ENCODE peak calls at places on chromosomes 6 and 20, in nine cellular contexts. P, C, Q, W, I, J, A, S and R are unnamed samples.

GRCh38 chr20:21360686-21361085 is 36.6 kb downstream of the NKX2-4 start:
- DNase-seq in P (peak; percentile 5), C (no peak), Q (no peak), W (no peak), I (no peak), J (no peak), A (peak; percentile 37), S (no peak), R (no peak)

GRCh38 chr20:10074513-10074912 is 39.7 kb downstream of the ANKEF1 start:
- DNase-seq in P (peak; percentile 97), C (peak; percentile 83), Q (no peak), W (peak; percentile 50), I (peak; percentile 31), J (peak; percentile 40), A (peak; percentile 96), S (peak; percentile 67), R (peak; percentile 23)

GRCh38 chr20:51089840-51090239 is 66.9 kb upstream of the KCNG1 start:
- DNase-seq in P (no peak), C (no peak), Q (no peak), W (no peak), I (no peak), J (no peak), A (no peak), S (no peak), R (no peak)

GRCh38 chr6:109453594-109454482 is 1.7 kb downstream of the MICAL1 start:
- DNase-seq in P (peak; percentile 58), C (peak; percentile 67), Q (no peak), W (no peak), I (peak; percentile 45), J (no peak), A (no peak), S (no peak), R (no peak)

GRCh38 chr20:6660441-6660840 is 107.0 kb upstream of the BMP2 start:
- DNase-seq in P (no peak), C (no peak), Q (no peak), W (no peak), I (no peak), J (no peak), A (no peak), S (no peak), R (no peak)

GRCh38 chr20:37327748-37328147 is 18.2 kb upstream of the SRC start:
- DNase-seq in P (peak; percentile 41), C (no peak), Q (no peak), W (no peak), I (peak; percentile 79), J (no peak), A (no peak), S (no peak), R (no peak)

GRCh38 chr6:42418739-42419138 is 33.0 kb downstream of the TRERF1 start:
- DNase-seq in P (no peak), C (no peak), Q (no peak), W (no peak), I (no peak), J (no peak), A (no peak), S (no peak), R (no peak)

GRCh38 chr6:1770435-1770843 is 160.7 kb downstream of the FOXC1 start:
- DNase-seq in P (no peak), C (no peak), Q (no peak), W (no peak), I (no peak), J (peak; percentile 72), A (peak; percentile 24), S (no peak), R (no peak)

GRCh38 chr6:136148523-136148922 is 101.6 kb downstream of the MTFR2 start:
- DNase-seq in P (no peak), C (no peak), Q (no peak), W (no peak), I (no peak), J (no peak), A (no peak), S (no peak), R (no peak)

GRCh38 chr6:78598966-78599365 is 268.4 kb upstream of the IRAK1BP1 start:
- DNase-seq in P (peak; percentile 99), C (no peak), Q (no peak), W (no peak), I (no peak), J (no peak), A (peak; percentile 98), S (peak; percentile 4), R (no peak)

GRCh38 chr6:100573169-100573568 is 108.4 kb upstream of the SIM1 start:
- DNase-seq in P (peak; percentile 83), C (peak; percentile 36), Q (no peak), W (peak; percentile 48), I (no peak), J (peak; percentile 5), A (peak; percentile 78), S (peak; percentile 2), R (no peak)